ENCODE peak calls at places on chromosomes 3 and 15, in five cellular contexts. Q is fibroblast of pulmonary artery, G is NCI-H2081, R is posterior cingulate gyrus, N is nephron progenitor cell. A is an unnamed sample.

GRCh38 chr15:31079519-31079918 is 22.0 kb downstream of the TRPM1 start:
- DNase-seq in N (no peak), Q (no peak), R (no peak), G (no peak), A (no peak)

GRCh38 chr3:154469585-154469984 is 39.6 kb upstream of the GPR149 start:
- DNase-seq in Q (no peak), R (no peak), N (no peak), G (no peak), A (peak)

GRCh38 chr3:57983734-57984518 is 24.3 kb upstream of the FLNB start:
- DNase-seq in Q (peak), N (no peak), G (no peak), R (no peak), A (no peak)

GRCh38 chr15:88716543-88717341 is 77.9 kb downstream of the ISG20 start:
- DNase-seq in G (no peak), R (no peak), N (no peak), Q (no peak), A (no peak)

GRCh38 chr3:16671690-16672089 is 66.5 kb upstream of the DAZL start:
- DNase-seq in N (no peak), G (no peak), Q (no peak), R (no peak), A (no peak)

GRCh38 chr15:41291065-41291631 is 41.2 kb downstream of the OIP5 start:
- DNase-seq in G (no peak), Q (no peak), R (no peak), N (no peak), A (no peak)

GRCh38 chr15:98778960-98779359 is 130.6 kb downstream of the IGF1R start:
- DNase-seq in G (no peak), R (no peak), Q (no peak), N (no peak), A (no peak)

GRCh38 chr15:66966256-66966655 is 99.1 kb upstream of the SMAD3 start:
- DNase-seq in G (no peak), Q (no peak), R (no peak), N (no peak), A (no peak)

GRCh38 chr3:39101022-39101689 is 6.3 kb downstream of the GORASP1 start:
- DNase-seq in N (peak), R (no peak), G (peak), Q (peak), A (no peak)

GRCh38 chr3:15300318-15301078 is 31.9 kb downstream of the SH3BP5 start:
- DNase-seq in G (no peak), R (no peak), Q (peak), N (no peak), A (no peak)

GRCh38 chr15:89662893-89663673 is 7.8 kb upstream of the KIF7 start:
- DNase-seq in Q (peak), G (no peak), R (no peak), N (no peak), A (no peak)

GRCh38 chr3:49654955-49655556 is 19.1 kb upstream of the APEH start:
- DNase-seq in N (no peak), R (no peak), Q (no peak), G (peak), A (no peak)

GRCh38 chr3:84906065-84906464 is 52.7 kb upstream of the CADM2 start:
- DNase-seq in R (no peak), N (no peak), Q (no peak), G (no peak), A (no peak)

GRCh38 chr3:177437513-177438337 is 240.4 kb upstream of the TBL1XR1 start:
- DNase-seq in Q (no peak), R (no peak), G (no peak), N (no peak), A (no peak)

GRCh38 chr15:81619002-81619401 is 245.0 kb upstream of the TMC3 start:
- DNase-seq in G (no peak), Q (no peak), N (no peak), R (no peak), A (no peak)

GRCh38 chr3:65751123-65751700 is 287.5 kb downstream of the MAGI1 start:
- DNase-seq in G (peak), Q (peak), N (peak), R (peak), A (no peak)

GRCh38 chr3:52245322-52246263 is at the start of gene PPM1M:
- DNase-seq in G (peak), Q (peak), N (peak), R (no peak), A (peak)

GRCh38 chr3:104263477-104263876 is 1103.2 kb upstream of the ALCAM start:
- DNase-seq in G (no peak), R (no peak), N (no peak), Q (no peak), A (no peak)

GRCh38 chr3:15796331-15796730 is 1.4 kb downstream of the ANKRD28 start:
- DNase-seq in G (no peak), N (no peak), Q (peak), R (no peak), A (no peak)

GRCh38 chr3:13008114-13008995 is 64.9 kb downstream of the IQSEC1 start:
- DNase-seq in R (no peak), Q (no peak), G (no peak), N (no peak), A (no peak)

A was measured in NCI-H526.